ENCODE peak calls at places on chromosomes 1 and 21, in eight cellular contexts. W is vagina; S is colonic mucosa; G is CD8-positive, alpha-beta T cell; U is fibroblast of the aortic adventitia; Z is Calu3; P is KG1; Q is NT2/D1. Y is an unnamed sample.
A peak's percentile ranks its signal among the peaks of the same experiment; 100 is the strongest.

GRCh38 chr1:167455786-167456446 is 62.4 kb downstream of the CD247 start:
- DNase-seq in Q (no peak), S (no peak), G (peak; percentile 81), U (peak; percentile 13), W (no peak), P (peak; percentile 25), Z (peak; percentile 22), Y (no peak)

GRCh38 chr21:35179990-35180557 is 131.0 kb upstream of the RUNX1 start:
- DNase-seq in U (peak; percentile 82), G (no peak), W (no peak), S (no peak), P (no peak), Q (no peak), Z (peak; percentile 11), Y (no peak)

GRCh38 chr1:209190591-209191241 is 392.8 kb upstream of the CAMK1G start:
- DNase-seq in G (no peak), P (peak; percentile 5), Q (peak; percentile 91), U (peak; percentile 37), S (no peak), Z (peak; percentile 51), W (no peak), Y (peak; percentile 67)

GRCh38 chr1:168636642-168637111 is 60.3 kb downstream of the XCL1 start:
- DNase-seq in Q (no peak), U (peak; percentile 79), G (no peak), P (no peak), W (no peak), Z (peak; percentile 65), S (peak; percentile 20), Y (no peak)

GRCh38 chr1:104163912-104164476 is 414.3 kb downstream of the AMY1C start:
- DNase-seq in P (no peak), Z (no peak), S (no peak), Q (no peak), W (no peak), U (no peak), G (no peak), Y (no peak)

GRCh38 chr21:42745511-42746239 is 92.3 kb downstream of the PDE9A start:
- DNase-seq in Z (no peak), Q (no peak), S (no peak), P (no peak), U (no peak), G (no peak), W (no peak), Y (peak; percentile 62)

GRCh38 chr1:15159166-15159555 is 5.6 kb downstream of the TMEM51 start:
- DNase-seq in G (no peak), Q (no peak), W (no peak), P (no peak), U (no peak), S (no peak), Z (no peak), Y (no peak)

GRCh38 chr21:28904961-28905435 is 87.7 kb downstream of the LTN1 start:
- DNase-seq in G (no peak), S (peak; percentile 53), P (no peak), Z (no peak), U (no peak), Q (no peak), W (no peak), Y (no peak)

GRCh38 chr1:164466429-164466828 is 92.6 kb upstream of the PBX1 start:
- DNase-seq in W (no peak), U (no peak), Z (no peak), P (no peak), G (no peak), Q (no peak), S (no peak), Y (no peak)

GRCh38 chr1:206766251-206766856 is 4.2 kb upstream of the IL19 start:
- DNase-seq in U (peak; percentile 72), G (peak; percentile 82), P (peak; percentile 42), Q (no peak), Z (peak; percentile 61), W (no peak), S (peak; percentile 45), Y (peak; percentile 87)

GRCh38 chr1:235595079-235595478 is 54.5 kb downstream of the GNG4 start:
- DNase-seq in G (no peak), W (no peak), Z (no peak), Q (no peak), S (no peak), U (no peak), P (no peak), Y (no peak)

GRCh38 chr1:9824702-9825089 is 931 bp upstream of the CLSTN1 start:
- DNase-seq in Z (no peak), U (no peak), Q (no peak), G (no peak), P (no peak), S (no peak), W (no peak), Y (no peak)

GRCh38 chr1:43878440-43878839 is 55.2 kb upstream of the ARTN start:
- DNase-seq in Z (no peak), U (no peak), P (no peak), G (no peak), W (no peak), S (no peak), Q (no peak), Y (no peak)

GRCh38 chr1:41482001-41482765 is 2.3 kb downstream of the EDN2 start:
- DNase-seq in W (no peak), Q (no peak), S (peak; percentile 94), U (no peak), P (no peak), G (no peak), Z (peak; percentile 67), Y (peak; percentile 87)

GRCh38 chr1:153642161-153642560 is 8.3 kb downstream of the CHTOP start:
- DNase-seq in P (no peak), G (no peak), U (no peak), Q (no peak), S (no peak), Z (no peak), W (no peak), Y (no peak)

GRCh38 chr1:2412773-2413494 is 570 bp upstream of the PEX10 start:
- DNase-seq in W (no peak), Z (peak; percentile 21), P (no peak), G (no peak), S (no peak), U (peak; percentile 40), Q (no peak), Y (no peak)

GRCh38 chr1:47534040-47534328 is 96.1 kb downstream of the FOXD2 start:
- DNase-seq in Q (no peak), W (no peak), U (no peak), G (no peak), P (no peak), S (no peak), Z (no peak), Y (no peak)

GRCh38 chr1:41807390-41807789 is 111.3 kb downstream of the HIVEP3 start:
- DNase-seq in Q (no peak), Z (no peak), G (no peak), S (no peak), W (no peak), U (no peak), P (no peak), Y (no peak)

Y was measured in left lung.